ENCODE peak calls at places on chromosomes 5 and 9, in nine cellular contexts. One of them, this sample, is unnamed.

GRCh38 chr5:52771343-52772039 is 16.2 kb upstream of the ITGA1 start:
- DNase-seq in transverse colon: no peak
- DNase-seq in GM12892: no peak
- DNase-seq in right lobe of liver: no peak
- DNase-seq in stomach: no peak
- DNase-seq in body of pancreas: no peak
- DNase-seq in esophagus squamous epithelium: no peak
- DNase-seq in A549: no peak
- DNase-seq in IMR-90: no peak
- DNase-seq in this sample: no peak

GRCh38 chr9:127585161-127585750 is 26.8 kb upstream of the STXBP1 start:
- DNase-seq in transverse colon: no peak
- DNase-seq in GM12892: no peak
- DNase-seq in right lobe of liver: no peak
- DNase-seq in stomach: no peak
- DNase-seq in body of pancreas: no peak
- DNase-seq in esophagus squamous epithelium: no peak
- DNase-seq in A549: no peak
- DNase-seq in IMR-90: no peak
- DNase-seq in this sample: no peak

GRCh38 chr5:41793156-41793770 is 77.0 kb downstream of the OXCT1 start:
- DNase-seq in transverse colon: peak
- DNase-seq in GM12892: no peak
- DNase-seq in right lobe of liver: no peak
- DNase-seq in stomach: no peak
- DNase-seq in body of pancreas: no peak
- DNase-seq in esophagus squamous epithelium: no peak
- DNase-seq in A549: no peak
- DNase-seq in IMR-90: peak
- DNase-seq in this sample: no peak

GRCh38 chr9:32525506-32525905 is 490 bp downstream of the RIGI start:
- DNase-seq in transverse colon: no peak
- DNase-seq in GM12892: no peak
- DNase-seq in right lobe of liver: no peak
- DNase-seq in stomach: no peak
- DNase-seq in body of pancreas: no peak
- DNase-seq in esophagus squamous epithelium: no peak
- DNase-seq in A549: no peak
- DNase-seq in IMR-90: peak
- DNase-seq in this sample: no peak

GRCh38 chr5:171484460-171484899 is 65.0 kb downstream of the FGF18 start:
- DNase-seq in transverse colon: peak
- DNase-seq in GM12892: peak
- DNase-seq in right lobe of liver: no peak
- DNase-seq in stomach: no peak
- DNase-seq in body of pancreas: no peak
- DNase-seq in esophagus squamous epithelium: no peak
- DNase-seq in A549: peak
- DNase-seq in IMR-90: no peak
- DNase-seq in this sample: no peak

GRCh38 chr9:22416692-22417060 is 29.9 kb upstream of the DMRTA1 start:
- DNase-seq in transverse colon: no peak
- DNase-seq in GM12892: no peak
- DNase-seq in right lobe of liver: no peak
- DNase-seq in stomach: no peak
- DNase-seq in body of pancreas: no peak
- DNase-seq in esophagus squamous epithelium: no peak
- DNase-seq in A549: no peak
- DNase-seq in IMR-90: no peak
- DNase-seq in this sample: no peak

GRCh38 chr5:142716963-142717362 is 31.1 kb upstream of the FGF1 start:
- DNase-seq in transverse colon: peak
- DNase-seq in GM12892: no peak
- DNase-seq in right lobe of liver: peak
- DNase-seq in stomach: peak
- DNase-seq in body of pancreas: peak
- DNase-seq in esophagus squamous epithelium: no peak
- DNase-seq in A549: peak
- DNase-seq in IMR-90: peak
- DNase-seq in this sample: no peak

GRCh38 chr5:113224605-113225065 is 210.2 kb downstream of the TSSK1B start:
- DNase-seq in transverse colon: no peak
- DNase-seq in GM12892: no peak
- DNase-seq in right lobe of liver: no peak
- DNase-seq in stomach: no peak
- DNase-seq in body of pancreas: no peak
- DNase-seq in esophagus squamous epithelium: no peak
- DNase-seq in A549: no peak
- DNase-seq in IMR-90: peak
- DNase-seq in this sample: no peak

GRCh38 chr9:111938427-111938800 is 41.8 kb downstream of the UGCG start:
- DNase-seq in transverse colon: no peak
- DNase-seq in GM12892: no peak
- DNase-seq in right lobe of liver: no peak
- DNase-seq in stomach: no peak
- DNase-seq in body of pancreas: no peak
- DNase-seq in esophagus squamous epithelium: no peak
- DNase-seq in A549: no peak
- DNase-seq in IMR-90: no peak
- DNase-seq in this sample: no peak

GRCh38 chr9:111934747-111935146 is 38.1 kb downstream of the UGCG start:
- DNase-seq in transverse colon: no peak
- DNase-seq in GM12892: no peak
- DNase-seq in right lobe of liver: no peak
- DNase-seq in stomach: no peak
- DNase-seq in body of pancreas: no peak
- DNase-seq in esophagus squamous epithelium: no peak
- DNase-seq in A549: no peak
- DNase-seq in IMR-90: no peak
- DNase-seq in this sample: no peak

GRCh38 chr9:111937301-111937700 is 40.7 kb downstream of the UGCG start:
- DNase-seq in transverse colon: no peak
- DNase-seq in GM12892: no peak
- DNase-seq in right lobe of liver: no peak
- DNase-seq in stomach: no peak
- DNase-seq in body of pancreas: no peak
- DNase-seq in esophagus squamous epithelium: no peak
- DNase-seq in A549: no peak
- DNase-seq in IMR-90: no peak
- DNase-seq in this sample: no peak

GRCh38 chr9:111937781-111938426 is 41.3 kb downstream of the UGCG start:
- DNase-seq in transverse colon: peak
- DNase-seq in GM12892: no peak
- DNase-seq in right lobe of liver: peak
- DNase-seq in stomach: no peak
- DNase-seq in body of pancreas: no peak
- DNase-seq in esophagus squamous epithelium: no peak
- DNase-seq in A549: no peak
- DNase-seq in IMR-90: peak
- DNase-seq in this sample: no peak

GRCh38 chr9:111936391-111936790 is 39.8 kb downstream of the UGCG start:
- DNase-seq in transverse colon: no peak
- DNase-seq in GM12892: no peak
- DNase-seq in right lobe of liver: no peak
- DNase-seq in stomach: no peak
- DNase-seq in body of pancreas: no peak
- DNase-seq in esophagus squamous epithelium: no peak
- DNase-seq in A549: no peak
- DNase-seq in IMR-90: no peak
- DNase-seq in this sample: no peak
- TF ChIP-seq POLR2A in transverse colon: no peak
- TF ChIP-seq POLR2A in GM12892: peak
- TF ChIP-seq POLR2A in right lobe of liver: no peak
- TF ChIP-seq POLR2A in stomach: no peak
- TF ChIP-seq POLR2A in body of pancreas: no peak
- TF ChIP-seq POLR2A in esophagus squamous epithelium: no peak
- TF ChIP-seq POLR2A in A549: no peak
- TF ChIP-seq POLR2A in IMR-90: no peak
- TF ChIP-seq POLR2A in this sample: no peak

GRCh38 chr9:129496187-129497063 is 124.5 kb downstream of the C9orf50 start:
- DNase-seq in transverse colon: peak
- DNase-seq in GM12892: no peak
- DNase-seq in right lobe of liver: peak
- DNase-seq in stomach: peak
- DNase-seq in body of pancreas: peak
- DNase-seq in esophagus squamous epithelium: no peak
- DNase-seq in A549: peak
- DNase-seq in IMR-90: peak
- DNase-seq in this sample: peak

GRCh38 chr9:129494113-129494789 is 126.7 kb downstream of the C9orf50 start:
- DNase-seq in transverse colon: no peak
- DNase-seq in GM12892: no peak
- DNase-seq in right lobe of liver: no peak
- DNase-seq in stomach: peak
- DNase-seq in body of pancreas: peak
- DNase-seq in esophagus squamous epithelium: no peak
- DNase-seq in A549: no peak
- DNase-seq in IMR-90: no peak
- DNase-seq in this sample: no peak

GRCh38 chr9:129497064-129497836 is 123.7 kb downstream of the C9orf50 start:
- DNase-seq in transverse colon: no peak
- DNase-seq in GM12892: no peak
- DNase-seq in right lobe of liver: no peak
- DNase-seq in stomach: no peak
- DNase-seq in body of pancreas: peak
- DNase-seq in esophagus squamous epithelium: no peak
- DNase-seq in A549: no peak
- DNase-seq in IMR-90: no peak
- DNase-seq in this sample: no peak

GRCh38 chr9:129493714-129494047 is 127.2 kb downstream of the C9orf50 start:
- DNase-seq in transverse colon: no peak
- DNase-seq in GM12892: no peak
- DNase-seq in right lobe of liver: no peak
- DNase-seq in stomach: no peak
- DNase-seq in body of pancreas: no peak
- DNase-seq in esophagus squamous epithelium: no peak
- DNase-seq in A549: no peak
- DNase-seq in IMR-90: no peak
- DNase-seq in this sample: no peak

DNA sequence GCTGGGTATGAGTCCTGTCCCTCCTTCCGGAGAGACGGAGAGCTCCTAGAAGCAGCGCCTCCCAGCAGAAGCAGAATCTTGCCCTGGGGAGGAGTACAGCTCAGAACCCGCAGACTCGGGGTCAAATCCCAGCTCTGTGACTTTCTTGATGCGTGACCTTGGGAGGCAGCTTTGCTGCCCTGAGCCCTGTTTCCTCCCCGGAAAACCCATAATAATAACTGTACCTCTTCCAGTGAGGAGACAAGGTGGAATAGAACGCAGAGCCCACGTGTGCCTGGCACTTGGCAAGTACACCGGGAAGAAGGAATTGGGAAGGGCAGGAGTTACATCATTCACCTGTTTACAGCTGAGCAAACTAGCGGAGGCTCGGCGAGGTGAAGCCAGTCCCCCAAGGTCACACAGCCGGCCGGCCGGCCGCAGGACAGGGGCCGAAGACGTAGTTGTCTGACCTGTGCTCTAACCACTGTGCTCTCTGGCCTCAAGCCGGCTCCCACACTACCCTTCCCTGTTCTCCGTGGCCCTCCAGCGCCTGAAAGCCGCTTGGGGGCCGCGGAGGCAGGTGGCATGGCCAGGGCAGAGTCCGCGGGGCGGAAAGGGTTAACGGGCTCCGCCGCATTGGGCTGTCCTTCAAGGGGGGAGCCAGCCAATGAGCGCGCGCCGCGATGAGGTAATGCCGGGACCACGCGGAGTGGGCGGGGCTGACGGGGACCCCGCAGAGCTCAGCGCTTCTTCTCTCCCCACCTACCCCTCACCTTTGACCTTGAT is 125.3 kb downstream of the C9orf50 start:
- DNase-seq in transverse colon: peak
- DNase-seq in GM12892: peak
- DNase-seq in right lobe of liver: peak
- DNase-seq in stomach: peak
- DNase-seq in body of pancreas: peak
- DNase-seq in esophagus squamous epithelium: peak
- DNase-seq in A549: peak
- DNase-seq in IMR-90: peak
- DNase-seq in this sample: peak
- TF ChIP-seq POLR2A in transverse colon: peak
- TF ChIP-seq POLR2A in GM12892: no peak
- TF ChIP-seq POLR2A in right lobe of liver: peak
- TF ChIP-seq POLR2A in stomach: no peak
- TF ChIP-seq POLR2A in body of pancreas: no peak
- TF ChIP-seq POLR2A in esophagus squamous epithelium: no peak
- TF ChIP-seq POLR2A in A549: no peak
- TF ChIP-seq POLR2A in IMR-90: no peak
- TF ChIP-seq POLR2A in this sample: peak

GRCh38 chr9:137459601-137460362 is 648 bp upstream of the NSMF start:
- DNase-seq in transverse colon: no peak
- DNase-seq in GM12892: no peak
- DNase-seq in right lobe of liver: no peak
- DNase-seq in stomach: no peak
- DNase-seq in body of pancreas: no peak
- DNase-seq in esophagus squamous epithelium: no peak
- DNase-seq in A549: no peak
- DNase-seq in IMR-90: no peak
- DNase-seq in this sample: no peak

GRCh38 chr9:137458194-137459146 is 664 bp downstream of the NSMF start:
- DNase-seq in transverse colon: peak
- DNase-seq in GM12892: no peak
- DNase-seq in right lobe of liver: peak
- DNase-seq in stomach: no peak
- DNase-seq in body of pancreas: peak
- DNase-seq in esophagus squamous epithelium: no peak
- DNase-seq in A549: no peak
- DNase-seq in IMR-90: no peak
- DNase-seq in this sample: no peak

GRCh38 chr9:137460363-137461315 is 1.5 kb upstream of the NSMF start:
- DNase-seq in transverse colon: no peak
- DNase-seq in GM12892: no peak
- DNase-seq in right lobe of liver: peak
- DNase-seq in stomach: no peak
- DNase-seq in body of pancreas: no peak
- DNase-seq in esophagus squamous epithelium: no peak
- DNase-seq in A549: no peak
- DNase-seq in IMR-90: no peak
- DNase-seq in this sample: no peak

GRCh38 chr9:137457406-137458193 is 1.5 kb downstream of the NSMF start:
- DNase-seq in transverse colon: no peak
- DNase-seq in GM12892: no peak
- DNase-seq in right lobe of liver: peak
- DNase-seq in stomach: peak
- DNase-seq in body of pancreas: peak
- DNase-seq in esophagus squamous epithelium: no peak
- DNase-seq in A549: no peak
- DNase-seq in IMR-90: no peak
- DNase-seq in this sample: peak

GRCh38 chr9:137459147-137459600 is at the start of gene NSMF:
- DNase-seq in transverse colon: peak
- DNase-seq in GM12892: peak
- DNase-seq in right lobe of liver: peak
- DNase-seq in stomach: peak
- DNase-seq in body of pancreas: peak
- DNase-seq in esophagus squamous epithelium: peak
- DNase-seq in A549: peak
- DNase-seq in IMR-90: peak
- DNase-seq in this sample: peak
- TF ChIP-seq POLR2A in transverse colon: no peak
- TF ChIP-seq POLR2A in GM12892: peak
- TF ChIP-seq POLR2A in right lobe of liver: peak
- TF ChIP-seq POLR2A in stomach: no peak
- TF ChIP-seq POLR2A in body of pancreas: peak
- TF ChIP-seq POLR2A in esophagus squamous epithelium: no peak
- TF ChIP-seq POLR2A in A549: peak
- TF ChIP-seq POLR2A in IMR-90: peak
- TF ChIP-seq POLR2A in this sample: peak

GRCh38 chr9:137163805-137164204 is 6.0 kb downstream of the LRRC26 start:
- DNase-seq in transverse colon: no peak
- DNase-seq in GM12892: no peak
- DNase-seq in right lobe of liver: no peak
- DNase-seq in stomach: no peak
- DNase-seq in body of pancreas: no peak
- DNase-seq in esophagus squamous epithelium: no peak
- DNase-seq in A549: no peak
- DNase-seq in IMR-90: no peak
- DNase-seq in this sample: no peak
- TF ChIP-seq POLR2A in transverse colon: no peak
- TF ChIP-seq POLR2A in GM12892: no peak
- TF ChIP-seq POLR2A in right lobe of liver: no peak
- TF ChIP-seq POLR2A in stomach: no peak
- TF ChIP-seq POLR2A in body of pancreas: no peak
- TF ChIP-seq POLR2A in esophagus squamous epithelium: no peak
- TF ChIP-seq POLR2A in A549: no peak
- TF ChIP-seq POLR2A in IMR-90: no peak
- TF ChIP-seq POLR2A in this sample: no peak

This sample was measured in gastrocnemius medialis.